ENCODE peak calls at places on chromosomes 16 and 17, in ten cellular contexts. One of them, this sample, is unnamed.

GRCh38 chr16:89610108-89610453 is 3.4 kb upstream of the DPEP1 start:
- DNase-seq in adrenal gland: no peak
- DNase-seq in NCI-H1436: no peak
- DNase-seq in fibroblast of lung: no peak
- DNase-seq in iris pigment epithelial cell: no peak
- DNase-seq in non-pigmented ciliary epithelial cell: no peak
- DNase-seq in HAP-1: no peak
- DNase-seq in GM23338: no peak
- DNase-seq in activated effector memory CD4-positive, alpha-beta T cell treated with Interleukin-2 at 50 U/mL for 16 hours: no peak
- DNase-seq in fibroblast of pulmonary artery: no peak
- DNase-seq in this sample: no peak

GRCh38 chr17:61411114-61411943 is 11.7 kb downstream of the TBX2 start:
- DNase-seq in GM23338: peak; percentile 70
- DNase-seq in fibroblast of lung: peak; percentile 88
- DNase-seq in NCI-H1436: peak; percentile 71
- DNase-seq in activated effector memory CD4-positive, alpha-beta T cell treated with Interleukin-2 at 50 U/mL for 16 hours: no peak
- DNase-seq in fibroblast of pulmonary artery: no peak
- DNase-seq in iris pigment epithelial cell: peak; percentile 75
- DNase-seq in HAP-1: peak; percentile 12
- DNase-seq in non-pigmented ciliary epithelial cell: no peak
- DNase-seq in adrenal gland: peak; percentile 51
- DNase-seq in this sample: peak; percentile 38

GRCh38 chr17:1267471-1267947 is 2.7 kb upstream of the BHLHA9 start:
- DNase-seq in GM23338: peak; percentile 36
- DNase-seq in NCI-H1436: no peak
- DNase-seq in adrenal gland: peak; percentile 49
- DNase-seq in iris pigment epithelial cell: no peak
- DNase-seq in HAP-1: peak; percentile 26
- DNase-seq in fibroblast of pulmonary artery: peak; percentile 22
- DNase-seq in fibroblast of lung: peak; percentile 12
- DNase-seq in activated effector memory CD4-positive, alpha-beta T cell treated with Interleukin-2 at 50 U/mL for 16 hours: no peak
- DNase-seq in non-pigmented ciliary epithelial cell: no peak
- DNase-seq in this sample: peak; percentile 70

GRCh38 chr16:73365010-73365409 is 317.1 kb upstream of the ZFHX3 start:
- DNase-seq in activated effector memory CD4-positive, alpha-beta T cell treated with Interleukin-2 at 50 U/mL for 16 hours: no peak
- DNase-seq in GM23338: no peak
- DNase-seq in fibroblast of pulmonary artery: peak; percentile 13
- DNase-seq in iris pigment epithelial cell: peak; percentile 3
- DNase-seq in NCI-H1436: peak; percentile 68
- DNase-seq in fibroblast of lung: peak; percentile 39
- DNase-seq in adrenal gland: peak; percentile 80
- DNase-seq in non-pigmented ciliary epithelial cell: peak; percentile 1
- DNase-seq in HAP-1: peak; percentile 24
- DNase-seq in this sample: no peak

GRCh38 chr16:70747703-70748631 is 53.0 kb downstream of the VAC14 start:
- DNase-seq in HAP-1: no peak
- DNase-seq in GM23338: no peak
- DNase-seq in adrenal gland: peak; percentile 51
- DNase-seq in iris pigment epithelial cell: no peak
- DNase-seq in non-pigmented ciliary epithelial cell: no peak
- DNase-seq in NCI-H1436: no peak
- DNase-seq in activated effector memory CD4-positive, alpha-beta T cell treated with Interleukin-2 at 50 U/mL for 16 hours: no peak
- DNase-seq in fibroblast of lung: peak; percentile 46
- DNase-seq in fibroblast of pulmonary artery: peak; percentile 21
- DNase-seq in this sample: no peak

GRCh38 chr16:67555795-67556212 is 6.5 kb upstream of the CTCF start:
- DNase-seq in activated effector memory CD4-positive, alpha-beta T cell treated with Interleukin-2 at 50 U/mL for 16 hours: no peak
- DNase-seq in GM23338: no peak
- DNase-seq in HAP-1: no peak
- DNase-seq in NCI-H1436: no peak
- DNase-seq in adrenal gland: no peak
- DNase-seq in fibroblast of lung: peak; percentile 47
- DNase-seq in fibroblast of pulmonary artery: peak; percentile 54
- DNase-seq in iris pigment epithelial cell: peak; percentile 76
- DNase-seq in non-pigmented ciliary epithelial cell: no peak
- DNase-seq in this sample: peak; percentile 82

GRCh38 chr16:17836868-17837602 is 366.3 kb upstream of the XYLT1 start:
- DNase-seq in non-pigmented ciliary epithelial cell: peak; percentile 89
- DNase-seq in iris pigment epithelial cell: peak; percentile 61
- DNase-seq in adrenal gland: no peak
- DNase-seq in HAP-1: no peak
- DNase-seq in GM23338: peak; percentile 95
- DNase-seq in fibroblast of lung: peak; percentile 86
- DNase-seq in activated effector memory CD4-positive, alpha-beta T cell treated with Interleukin-2 at 50 U/mL for 16 hours: no peak
- DNase-seq in fibroblast of pulmonary artery: peak; percentile 48
- DNase-seq in NCI-H1436: no peak
- DNase-seq in this sample: no peak

GRCh38 chr16:641326-642188 is at the start of gene MCRIP2:
- DNase-seq in iris pigment epithelial cell: peak; percentile 59
- DNase-seq in fibroblast of lung: peak; percentile 72
- DNase-seq in NCI-H1436: no peak
- DNase-seq in GM23338: peak; percentile 92
- DNase-seq in HAP-1: peak; percentile 93
- DNase-seq in adrenal gland: peak; percentile 94
- DNase-seq in fibroblast of pulmonary artery: peak; percentile 71
- DNase-seq in non-pigmented ciliary epithelial cell: no peak
- DNase-seq in activated effector memory CD4-positive, alpha-beta T cell treated with Interleukin-2 at 50 U/mL for 16 hours: peak; percentile 49
- DNase-seq in this sample: peak; percentile 60

GRCh38 chr16:64121473-64121872 is 1000.4 kb downstream of the CDH11 start:
- DNase-seq in adrenal gland: no peak
- DNase-seq in NCI-H1436: no peak
- DNase-seq in iris pigment epithelial cell: peak; percentile 45
- DNase-seq in fibroblast of pulmonary artery: no peak
- DNase-seq in GM23338: no peak
- DNase-seq in activated effector memory CD4-positive, alpha-beta T cell treated with Interleukin-2 at 50 U/mL for 16 hours: no peak
- DNase-seq in HAP-1: no peak
- DNase-seq in non-pigmented ciliary epithelial cell: no peak
- DNase-seq in fibroblast of lung: peak; percentile 2
- DNase-seq in this sample: no peak

GRCh38 chr16:46908540-46909372 is 24.6 kb downstream of the GPT2 start:
- DNase-seq in activated effector memory CD4-positive, alpha-beta T cell treated with Interleukin-2 at 50 U/mL for 16 hours: peak; percentile 30
- DNase-seq in non-pigmented ciliary epithelial cell: no peak
- DNase-seq in adrenal gland: peak; percentile 64
- DNase-seq in HAP-1: peak; percentile 84
- DNase-seq in iris pigment epithelial cell: peak; percentile 48
- DNase-seq in fibroblast of pulmonary artery: peak; percentile 74
- DNase-seq in NCI-H1436: peak; percentile 53
- DNase-seq in GM23338: peak; percentile 93
- DNase-seq in fibroblast of lung: peak; percentile 71
- DNase-seq in this sample: peak; percentile 76

GRCh38 chr17:2025622-2026309 is 632 bp upstream of the RTN4RL1 start:
- DNase-seq in fibroblast of lung: peak; percentile 72
- DNase-seq in fibroblast of pulmonary artery: peak; percentile 70
- DNase-seq in activated effector memory CD4-positive, alpha-beta T cell treated with Interleukin-2 at 50 U/mL for 16 hours: no peak
- DNase-seq in adrenal gland: peak; percentile 82
- DNase-seq in NCI-H1436: peak; percentile 56
- DNase-seq in iris pigment epithelial cell: peak; percentile 62
- DNase-seq in non-pigmented ciliary epithelial cell: no peak
- DNase-seq in HAP-1: peak; percentile 90
- DNase-seq in GM23338: peak; percentile 78
- DNase-seq in this sample: peak; percentile 63

GRCh38 chr17:3754458-3755334 is 31.0 kb downstream of the HASPIN start:
- DNase-seq in non-pigmented ciliary epithelial cell: no peak
- DNase-seq in activated effector memory CD4-positive, alpha-beta T cell treated with Interleukin-2 at 50 U/mL for 16 hours: peak; percentile 68
- DNase-seq in HAP-1: peak; percentile 26
- DNase-seq in iris pigment epithelial cell: no peak
- DNase-seq in adrenal gland: peak; percentile 66
- DNase-seq in fibroblast of pulmonary artery: no peak
- DNase-seq in NCI-H1436: peak; percentile 98
- DNase-seq in fibroblast of lung: no peak
- DNase-seq in GM23338: peak; percentile 100
- DNase-seq in this sample: no peak

GRCh38 chr17:28684963-28685362 is 23.0 kb downstream of the SUPT6H start:
- DNase-seq in activated effector memory CD4-positive, alpha-beta T cell treated with Interleukin-2 at 50 U/mL for 16 hours: no peak
- DNase-seq in NCI-H1436: no peak
- DNase-seq in GM23338: no peak
- DNase-seq in fibroblast of lung: peak; percentile 54
- DNase-seq in adrenal gland: peak; percentile 92
- DNase-seq in iris pigment epithelial cell: peak; percentile 46
- DNase-seq in fibroblast of pulmonary artery: peak; percentile 49
- DNase-seq in non-pigmented ciliary epithelial cell: no peak
- DNase-seq in HAP-1: no peak
- DNase-seq in this sample: peak; percentile 9

GRCh38 chr16:21194771-21195301 is 16.5 kb downstream of the ZP2 start:
- DNase-seq in iris pigment epithelial cell: peak; percentile 38
- DNase-seq in activated effector memory CD4-positive, alpha-beta T cell treated with Interleukin-2 at 50 U/mL for 16 hours: no peak
- DNase-seq in adrenal gland: no peak
- DNase-seq in GM23338: no peak
- DNase-seq in fibroblast of lung: no peak
- DNase-seq in non-pigmented ciliary epithelial cell: peak; percentile 14
- DNase-seq in fibroblast of pulmonary artery: peak; percentile 7
- DNase-seq in HAP-1: no peak
- DNase-seq in NCI-H1436: no peak
- DNase-seq in this sample: no peak

GRCh38 chr17:79461041-79461440 is 149.8 kb downstream of the RBFOX3 start:
- DNase-seq in adrenal gland: no peak
- DNase-seq in HAP-1: no peak
- DNase-seq in GM23338: no peak
- DNase-seq in iris pigment epithelial cell: peak; percentile 33
- DNase-seq in NCI-H1436: no peak
- DNase-seq in non-pigmented ciliary epithelial cell: peak; percentile 8
- DNase-seq in fibroblast of lung: no peak
- DNase-seq in fibroblast of pulmonary artery: peak; percentile 1
- DNase-seq in activated effector memory CD4-positive, alpha-beta T cell treated with Interleukin-2 at 50 U/mL for 16 hours: no peak
- DNase-seq in this sample: no peak

GRCh38 chr17:73013816-73014663 is 78.4 kb downstream of the SLC39A11 start:
- DNase-seq in fibroblast of pulmonary artery: no peak
- DNase-seq in iris pigment epithelial cell: peak; percentile 51
- DNase-seq in NCI-H1436: no peak
- DNase-seq in non-pigmented ciliary epithelial cell: no peak
- DNase-seq in HAP-1: no peak
- DNase-seq in GM23338: peak; percentile 34
- DNase-seq in adrenal gland: no peak
- DNase-seq in activated effector memory CD4-positive, alpha-beta T cell treated with Interleukin-2 at 50 U/mL for 16 hours: no peak
- DNase-seq in fibroblast of lung: peak; percentile 12
- DNase-seq in this sample: no peak

GRCh38 chr17:68963958-68964357 is 8.8 kb upstream of the ABCA8 start:
- DNase-seq in NCI-H1436: no peak
- DNase-seq in iris pigment epithelial cell: peak; percentile 15
- DNase-seq in GM23338: no peak
- DNase-seq in adrenal gland: no peak
- DNase-seq in activated effector memory CD4-positive, alpha-beta T cell treated with Interleukin-2 at 50 U/mL for 16 hours: no peak
- DNase-seq in HAP-1: no peak
- DNase-seq in non-pigmented ciliary epithelial cell: no peak
- DNase-seq in fibroblast of lung: no peak
- DNase-seq in fibroblast of pulmonary artery: no peak
- DNase-seq in this sample: no peak

GRCh38 chr17:78680436-78680835 is 101.6 kb downstream of the CYTH1 start:
- DNase-seq in NCI-H1436: no peak
- DNase-seq in HAP-1: no peak
- DNase-seq in non-pigmented ciliary epithelial cell: no peak
- DNase-seq in GM23338: no peak
- DNase-seq in iris pigment epithelial cell: peak; percentile 67
- DNase-seq in activated effector memory CD4-positive, alpha-beta T cell treated with Interleukin-2 at 50 U/mL for 16 hours: no peak
- DNase-seq in fibroblast of lung: no peak
- DNase-seq in fibroblast of pulmonary artery: peak; percentile 67
- DNase-seq in adrenal gland: no peak
- DNase-seq in this sample: peak; percentile 55

GRCh38 chr17:10327640-10328039 is 45.2 kb downstream of the MYH13 start:
- DNase-seq in GM23338: peak; percentile 94
- DNase-seq in iris pigment epithelial cell: peak; percentile 71
- DNase-seq in HAP-1: peak; percentile 82
- DNase-seq in fibroblast of lung: peak; percentile 79
- DNase-seq in NCI-H1436: peak; percentile 64
- DNase-seq in activated effector memory CD4-positive, alpha-beta T cell treated with Interleukin-2 at 50 U/mL for 16 hours: peak; percentile 16
- DNase-seq in fibroblast of pulmonary artery: peak; percentile 89
- DNase-seq in non-pigmented ciliary epithelial cell: peak; percentile 19
- DNase-seq in adrenal gland: peak; percentile 84
- DNase-seq in this sample: peak; percentile 70

GRCh38 chr16:67462279-67462655 is 18.7 kb downstream of the ATP6V0D1 start:
- DNase-seq in HAP-1: no peak
- DNase-seq in fibroblast of lung: no peak
- DNase-seq in fibroblast of pulmonary artery: no peak
- DNase-seq in adrenal gland: no peak
- DNase-seq in iris pigment epithelial cell: no peak
- DNase-seq in activated effector memory CD4-positive, alpha-beta T cell treated with Interleukin-2 at 50 U/mL for 16 hours: no peak
- DNase-seq in non-pigmented ciliary epithelial cell: no peak
- DNase-seq in NCI-H1436: no peak
- DNase-seq in GM23338: no peak
- DNase-seq in this sample: no peak

GRCh38 chr17:10126554-10127493 is 71.6 kb downstream of the GAS7 start:
- DNase-seq in fibroblast of lung: peak; percentile 90
- DNase-seq in adrenal gland: peak; percentile 27
- DNase-seq in non-pigmented ciliary epithelial cell: no peak
- DNase-seq in HAP-1: no peak
- DNase-seq in iris pigment epithelial cell: peak; percentile 70
- DNase-seq in fibroblast of pulmonary artery: peak; percentile 67
- DNase-seq in GM23338: peak; percentile 23
- DNase-seq in NCI-H1436: no peak
- DNase-seq in activated effector memory CD4-positive, alpha-beta T cell treated with Interleukin-2 at 50 U/mL for 16 hours: no peak
- DNase-seq in this sample: no peak

GRCh38 chr16:31073823-31074072 is 292 bp downstream of the ZNF668 start:
- DNase-seq in HAP-1: no peak
- DNase-seq in fibroblast of lung: no peak
- DNase-seq in activated effector memory CD4-positive, alpha-beta T cell treated with Interleukin-2 at 50 U/mL for 16 hours: no peak
- DNase-seq in GM23338: no peak
- DNase-seq in NCI-H1436: no peak
- DNase-seq in fibroblast of pulmonary artery: no peak
- DNase-seq in iris pigment epithelial cell: no peak
- DNase-seq in adrenal gland: no peak
- DNase-seq in non-pigmented ciliary epithelial cell: no peak
- DNase-seq in this sample: no peak

GRCh38 chr17:3740611-3741073 is 16.9 kb downstream of the HASPIN start:
- DNase-seq in adrenal gland: no peak
- DNase-seq in NCI-H1436: no peak
- DNase-seq in fibroblast of lung: no peak
- DNase-seq in HAP-1: no peak
- DNase-seq in activated effector memory CD4-positive, alpha-beta T cell treated with Interleukin-2 at 50 U/mL for 16 hours: peak; percentile 32
- DNase-seq in iris pigment epithelial cell: no peak
- DNase-seq in fibroblast of pulmonary artery: no peak
- DNase-seq in non-pigmented ciliary epithelial cell: no peak
- DNase-seq in GM23338: no peak
- DNase-seq in this sample: no peak

GRCh38 chr17:60599220-60599619 is 773 bp upstream of the PPM1D start:
- DNase-seq in HAP-1: no peak
- DNase-seq in iris pigment epithelial cell: no peak
- DNase-seq in adrenal gland: no peak
- DNase-seq in NCI-H1436: no peak
- DNase-seq in activated effector memory CD4-positive, alpha-beta T cell treated with Interleukin-2 at 50 U/mL for 16 hours: no peak
- DNase-seq in non-pigmented ciliary epithelial cell: no peak
- DNase-seq in GM23338: no peak
- DNase-seq in fibroblast of pulmonary artery: no peak
- DNase-seq in fibroblast of lung: no peak
- DNase-seq in this sample: no peak

GRCh38 chr16:87644596-87644995 is 42.3 kb downstream of the JPH3 start:
- DNase-seq in activated effector memory CD4-positive, alpha-beta T cell treated with Interleukin-2 at 50 U/mL for 16 hours: no peak
- DNase-seq in adrenal gland: no peak
- DNase-seq in iris pigment epithelial cell: no peak
- DNase-seq in fibroblast of lung: no peak
- DNase-seq in fibroblast of pulmonary artery: no peak
- DNase-seq in non-pigmented ciliary epithelial cell: no peak
- DNase-seq in GM23338: no peak
- DNase-seq in HAP-1: no peak
- DNase-seq in NCI-H1436: no peak
- DNase-seq in this sample: no peak

GRCh38 chr17:57684711-57685498 is 60.2 kb downstream of the CCDC182 start:
- DNase-seq in activated effector memory CD4-positive, alpha-beta T cell treated with Interleukin-2 at 50 U/mL for 16 hours: no peak
- DNase-seq in fibroblast of pulmonary artery: no peak
- DNase-seq in iris pigment epithelial cell: no peak
- DNase-seq in NCI-H1436: peak; percentile 16
- DNase-seq in adrenal gland: no peak
- DNase-seq in HAP-1: no peak
- DNase-seq in fibroblast of lung: no peak
- DNase-seq in GM23338: no peak
- DNase-seq in non-pigmented ciliary epithelial cell: no peak
- DNase-seq in this sample: no peak

GRCh38 chr16:89720859-89721643 is at the start of the genes VPS9D1 and ZNF276:
- DNase-seq in non-pigmented ciliary epithelial cell: no peak
- DNase-seq in iris pigment epithelial cell: peak; percentile 81
- DNase-seq in fibroblast of lung: peak; percentile 75
- DNase-seq in GM23338: peak; percentile 90
- DNase-seq in activated effector memory CD4-positive, alpha-beta T cell treated with Interleukin-2 at 50 U/mL for 16 hours: peak; percentile 77
- DNase-seq in fibroblast of pulmonary artery: peak; percentile 78
- DNase-seq in NCI-H1436: peak; percentile 81
- DNase-seq in HAP-1: peak; percentile 88
- DNase-seq in adrenal gland: peak; percentile 90
- DNase-seq in this sample: peak; percentile 87

GRCh38 chr17:11935734-11936406 is 61.4 kb downstream of the ZNF18 start:
- DNase-seq in activated effector memory CD4-positive, alpha-beta T cell treated with Interleukin-2 at 50 U/mL for 16 hours: no peak
- DNase-seq in iris pigment epithelial cell: peak; percentile 27
- DNase-seq in NCI-H1436: peak; percentile 10
- DNase-seq in fibroblast of pulmonary artery: peak; percentile 68
- DNase-seq in fibroblast of lung: peak; percentile 54
- DNase-seq in adrenal gland: peak; percentile 29
- DNase-seq in GM23338: peak; percentile 80
- DNase-seq in non-pigmented ciliary epithelial cell: no peak
- DNase-seq in HAP-1: peak; percentile 77
- DNase-seq in this sample: peak; percentile 65

This sample was measured in lung microvascular endothelial cell.